ENCODE peak calls at places on chromosomes 7 and 10, in five cellular contexts. Z is H9, J is H1, I is mesenchymal stem cell, D is trophoblast cell. W is an unnamed sample.

GRCh38 chr10:128411624-128412023 is 285.4 kb upstream of the MKI67 start:
- DNase-seq in Z (no peak), J (no peak), I (no peak), D (peak), W (no peak)

GRCh38 chr7:89623018-89623672 is 531.1 kb upstream of the STEAP1 start:
- DNase-seq in Z (peak), J (peak), I (no peak), D (peak), W (peak)

GRCh38 chr10:96974348-96974747 is 142.2 kb downstream of the LCOR start:
- DNase-seq in Z (no peak), J (no peak), I (no peak), D (no peak), W (no peak)

GRCh38 chr10:114874827-114875541 is 53.4 kb downstream of the FHIP2A start:
- DNase-seq in Z (peak), J (peak), I (peak), D (no peak), W (peak)

GRCh38 chr7:139300390-139300789 is 40.7 kb upstream of the FMC1 start:
- DNase-seq in Z (no peak), J (no peak), I (no peak), D (no peak), W (no peak)

GRCh38 chr10:52043811-52044210 is 270.3 kb upstream of the DKK1 start:
- DNase-seq in Z (no peak), J (no peak), I (no peak), D (no peak), W (no peak)

GRCh38 chr10:124250506-124250905 is 157.1 kb upstream of the CHST15 start:
- DNase-seq in Z (no peak), J (no peak), I (no peak), D (no peak), W (no peak)

GRCh38 chr10:71372882-71373495 is 23.7 kb upstream of the CDH23 start:
- DNase-seq in Z (no peak), J (no peak), I (no peak), D (no peak), W (no peak)

GRCh38 chr10:110609592-110609991 is 34.5 kb upstream of the RBM20 start:
- DNase-seq in Z (no peak), J (no peak), I (no peak), D (no peak), W (no peak)

GRCh38 chr7:139619367-139619657 is 95.8 kb downstream of the CLEC2L start:
- DNase-seq in Z (no peak), J (no peak), I (peak), D (no peak), W (no peak)

GRCh38 chr7:98213874-98214810 is 2.9 kb downstream of the BHLHA15 start:
- DNase-seq in Z (no peak), J (no peak), I (no peak), D (peak), W (no peak)

GRCh38 chr7:134710854-134711624 is 64.4 kb downstream of the BPGM start:
- DNase-seq in Z (no peak), J (no peak), I (peak), D (peak), W (no peak)

GRCh38 chr10:53536322-53536721 is 763.7 kb upstream of the MBL2 start:
- DNase-seq in Z (no peak), J (no peak), I (peak), D (no peak), W (no peak)

GRCh38 chr7:4023502-4023901 is 658.6 kb upstream of the FOXK1 start:
- DNase-seq in Z (no peak), J (no peak), I (no peak), D (no peak), W (no peak)

GRCh38 chr7:26910221-26910620 is 45.8 kb upstream of the SKAP2 start:
- DNase-seq in Z (peak), J (no peak), I (peak), D (peak), W (no peak)

GRCh38 chr7:17144313-17144712 is 154.1 kb upstream of the AHR start:
- DNase-seq in Z (no peak), J (no peak), I (peak), D (no peak), W (no peak)

GRCh38 chr7:23020742-23021401 is 6.9 kb upstream of the HYCC1 start:
- DNase-seq in Z (no peak), J (no peak), I (peak), D (no peak), W (no peak)

DNA sequence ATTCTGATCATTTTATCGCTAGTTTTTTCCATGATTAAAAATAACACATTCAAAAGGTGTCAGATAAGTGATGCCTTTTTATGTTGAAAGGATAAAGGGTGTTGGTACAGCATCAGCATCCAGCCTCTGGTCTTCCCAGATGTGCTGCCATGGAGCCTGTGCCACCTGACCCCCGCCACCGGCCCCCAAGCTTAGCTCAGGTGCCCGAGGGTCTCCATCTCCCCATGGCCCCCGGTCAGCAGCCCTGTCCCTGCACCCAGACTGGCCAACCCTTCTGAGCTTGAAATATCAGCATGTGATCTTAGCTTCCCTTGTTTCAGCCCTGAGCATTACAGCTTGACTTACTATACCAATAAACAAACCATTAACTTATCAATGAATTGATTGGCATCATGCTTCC is 24.6 kb downstream of the PFKP start:
- DNase-seq in Z (no peak), J (no peak), I (no peak), D (no peak), W (no peak)
- H2BK120ac ChIP-seq in Z (no peak), J (no peak), I (no peak), D (no peak), W (no peak)

GRCh38 chr10:62025901-62026879 is 124.7 kb downstream of the ARID5B start:
- DNase-seq in Z (no peak), J (no peak), I (peak), D (no peak), W (no peak)

GRCh38 chr10:62031522-62031921 is 130.0 kb downstream of the ARID5B start:
- DNase-seq in Z (no peak), J (no peak), I (no peak), D (no peak), W (no peak)

GRCh38 chr10:62027841-62028501 is 126.5 kb downstream of the ARID5B start:
- DNase-seq in Z (no peak), J (no peak), I (peak), D (no peak), W (no peak)

GRCh38 chr10:62033108-62033507 is 131.6 kb downstream of the ARID5B start:
- DNase-seq in Z (no peak), J (no peak), I (no peak), D (no peak), W (no peak)

GRCh38 chr10:62029401-62029800 is 127.9 kb downstream of the ARID5B start:
- DNase-seq in Z (no peak), J (no peak), I (no peak), D (no peak), W (no peak)
- H2BK12ac ChIP-seq in Z (no peak), J (no peak), I (no peak), D (no peak), W (no peak)

DNA sequence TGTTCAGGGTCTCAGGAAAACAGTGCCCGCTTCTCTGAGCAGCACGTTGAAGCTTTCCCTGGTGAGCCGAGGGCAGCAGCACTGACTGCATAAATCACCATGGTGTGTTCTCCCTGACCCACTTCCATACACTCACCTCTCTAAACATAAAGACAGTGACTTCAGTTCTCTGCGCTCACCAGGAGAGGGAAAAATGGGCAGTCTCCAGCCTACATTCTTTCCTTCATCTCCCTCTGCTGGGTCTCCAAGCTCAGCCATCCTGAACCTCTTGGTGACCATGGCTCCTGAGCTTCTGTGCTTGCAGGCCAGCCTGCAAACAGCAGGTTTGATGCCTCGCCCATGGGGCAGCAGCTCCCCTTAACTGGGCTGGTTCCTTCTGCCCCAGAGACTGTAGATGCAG is 236.6 kb upstream of the ZNF32 start:
- DNase-seq in Z (no peak), J (peak), I (no peak), D (no peak), W (no peak)
- H4K8ac ChIP-seq in Z (no peak), J (no peak), I (peak), D (no peak), W (no peak)

GRCh38 chr7:157177333-157177993 is 38.7 kb downstream of the UBE3C start:
- DNase-seq in Z (no peak), J (no peak), I (no peak), D (no peak), W (no peak)
- H2BK120ac ChIP-seq in Z (no peak), J (no peak), I (no peak), D (no peak), W (no peak)

GRCh38 chr10:62715383-62715782 is 89.1 kb upstream of the ADO start:
- DNase-seq in Z (no peak), J (no peak), I (no peak), D (no peak), W (no peak)
- H2BK12ac ChIP-seq in Z (no peak), J (no peak), I (no peak), D (no peak), W (no peak)

DNA sequence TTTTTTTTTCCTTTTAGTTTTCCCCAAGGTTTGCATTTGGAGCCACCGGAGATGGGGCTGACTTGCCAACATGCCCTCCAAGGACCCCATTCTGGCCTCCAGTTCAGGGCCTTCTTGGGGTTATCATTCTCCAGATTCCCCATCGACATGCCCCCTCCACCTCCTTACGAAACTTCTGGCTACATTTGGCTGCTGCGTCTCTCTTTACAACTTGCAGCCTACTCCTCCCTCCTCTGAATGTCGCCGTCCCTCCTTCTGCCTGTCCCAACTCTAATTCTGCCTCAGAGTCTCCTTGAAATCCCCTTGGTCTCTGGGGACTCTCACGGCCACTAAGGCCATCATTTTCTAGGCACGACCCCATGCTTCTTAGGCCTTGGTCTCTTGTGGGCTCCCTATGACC is 72.2 kb upstream of the PODXL start:
- DNase-seq in Z (no peak), J (no peak), I (no peak), D (no peak), W (no peak)
- H4K8ac ChIP-seq in Z (no peak), J (no peak), I (no peak), D (peak), W (no peak)

DNA sequence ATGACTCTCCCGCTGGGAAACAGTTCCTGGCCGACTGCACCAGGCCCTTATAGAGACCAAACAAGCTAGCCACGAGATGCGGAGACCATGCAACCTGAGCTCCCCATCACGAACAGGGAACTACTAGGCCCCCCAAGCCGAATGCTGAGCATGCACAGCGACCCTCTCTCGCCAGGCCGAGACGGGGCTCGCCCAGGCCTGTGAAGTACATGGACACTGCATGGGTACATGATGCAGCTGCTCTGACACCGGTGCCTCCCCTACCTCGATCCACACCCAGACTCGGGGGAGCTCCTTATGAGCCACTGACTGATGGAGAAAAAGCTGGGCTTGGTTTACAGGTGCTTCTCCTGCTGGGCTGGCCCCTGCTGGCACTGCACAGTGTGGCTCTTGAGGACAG is 72.2 kb upstream of the RHEB start:
- DNase-seq in Z (no peak), J (no peak), I (no peak), D (no peak), W (no peak)
- H2BK120ac ChIP-seq in Z (no peak), J (no peak), I (no peak), D (no peak), W (no peak)

DNA sequence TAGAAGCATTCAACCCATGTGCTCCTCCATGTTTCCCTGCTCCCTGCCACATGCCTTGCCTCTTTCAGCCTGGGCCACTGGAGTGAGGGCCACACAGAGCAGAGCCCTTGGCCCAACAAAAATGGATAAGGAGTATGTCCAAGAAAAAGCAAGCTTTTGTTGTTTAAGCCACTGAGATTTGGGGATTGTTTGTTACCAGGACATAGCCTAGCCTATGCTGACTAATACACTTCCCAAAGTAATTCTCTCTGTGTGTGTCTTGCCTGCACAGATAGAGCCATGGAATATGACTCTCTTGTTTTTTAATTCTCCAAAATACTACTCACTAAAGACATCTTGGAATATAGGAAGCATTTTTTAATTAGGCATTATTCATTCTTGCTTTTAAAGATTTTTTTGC is 13.5 kb upstream of the ITIH2 start:
- DNase-seq in Z (no peak), J (no peak), I (no peak), D (no peak), W (no peak)
- H2BK12ac ChIP-seq in Z (no peak), J (no peak), I (no peak), D (no peak), W (no peak)

DNA sequence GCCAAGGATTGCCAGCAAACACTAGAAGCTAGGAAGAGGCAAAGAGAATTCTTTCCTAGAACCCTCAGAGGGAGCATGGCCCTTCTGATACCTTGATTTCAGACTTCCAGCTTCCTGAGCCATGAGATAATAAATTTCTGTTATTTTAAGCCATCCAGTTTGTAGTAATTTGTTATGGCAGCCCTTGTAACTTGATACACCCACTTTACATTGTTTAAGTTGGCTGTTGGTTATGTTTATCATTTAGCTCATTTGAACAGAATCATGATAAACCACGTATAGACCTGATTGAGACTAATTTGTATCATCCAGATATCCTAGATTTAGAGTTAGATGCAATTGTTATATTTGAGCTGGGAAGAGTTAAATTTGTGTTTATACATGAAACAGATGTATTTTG is 9.4 kb upstream of the TES start:
- DNase-seq in Z (no peak), J (no peak), I (no peak), D (no peak), W (no peak)
- H4K8ac ChIP-seq in Z (no peak), J (no peak), I (no peak), D (no peak), W (no peak)